ENCODE peak calls at places on chromosomes 16 and 17, in five cellular contexts. U is IMR-90, C is mesenchymal stem cell, I is H1, L is trophoblast cell. N is an unnamed sample.

GRCh38 chr16:55367796-55368195 is 43.8 kb downstream of the IRX6 start:
- DNase-seq in U (peak; percentile 20), C (no peak), I (no peak), L (peak; percentile 28), N (no peak)

GRCh38 chr16:74275031-74275636 is 21.5 kb upstream of the PSMD7 start:
- DNase-seq in U (peak; percentile 28), C (peak; percentile 17), I (no peak), L (peak; percentile 47), N (no peak)

GRCh38 chr16:46756772-46757171 is 8.6 kb upstream of the MYLK3 start:
- DNase-seq in U (no peak), C (no peak), I (no peak), L (no peak), N (no peak)

GRCh38 chr17:19724501-19725420 is 8.4 kb upstream of the SLC47A2 start:
- DNase-seq in U (no peak), C (no peak), I (no peak), L (peak; percentile 46), N (no peak)

GRCh38 chr17:50621562-50621961 is 13.1 kb upstream of the ABCC3 start:
- DNase-seq in U (peak; percentile 50), C (peak; percentile 61), I (no peak), L (peak; percentile 29), N (no peak)

GRCh38 chr17:5557485-5557884 is 26.8 kb downstream of the NLRP1 start:
- DNase-seq in U (peak; percentile 84), C (peak; percentile 51), I (no peak), L (no peak), N (no peak)

GRCh38 chr17:73566905-73567782 is 77.1 kb downstream of the SDK2 start:
- DNase-seq in U (no peak), C (no peak), I (peak; percentile 43), L (no peak), N (no peak)

GRCh38 chr16:81601008-81601428 is 156.4 kb downstream of the CMIP start:
- DNase-seq in U (peak; percentile 72), C (peak; percentile 85), I (no peak), L (peak; percentile 73), N (no peak)

GRCh38 chr16:10256855-10257641 is 74.8 kb upstream of the GRIN2A start:
- DNase-seq in U (no peak), C (peak; percentile 0), I (peak; percentile 9), L (peak; percentile 38), N (peak; percentile 55)

DNA sequence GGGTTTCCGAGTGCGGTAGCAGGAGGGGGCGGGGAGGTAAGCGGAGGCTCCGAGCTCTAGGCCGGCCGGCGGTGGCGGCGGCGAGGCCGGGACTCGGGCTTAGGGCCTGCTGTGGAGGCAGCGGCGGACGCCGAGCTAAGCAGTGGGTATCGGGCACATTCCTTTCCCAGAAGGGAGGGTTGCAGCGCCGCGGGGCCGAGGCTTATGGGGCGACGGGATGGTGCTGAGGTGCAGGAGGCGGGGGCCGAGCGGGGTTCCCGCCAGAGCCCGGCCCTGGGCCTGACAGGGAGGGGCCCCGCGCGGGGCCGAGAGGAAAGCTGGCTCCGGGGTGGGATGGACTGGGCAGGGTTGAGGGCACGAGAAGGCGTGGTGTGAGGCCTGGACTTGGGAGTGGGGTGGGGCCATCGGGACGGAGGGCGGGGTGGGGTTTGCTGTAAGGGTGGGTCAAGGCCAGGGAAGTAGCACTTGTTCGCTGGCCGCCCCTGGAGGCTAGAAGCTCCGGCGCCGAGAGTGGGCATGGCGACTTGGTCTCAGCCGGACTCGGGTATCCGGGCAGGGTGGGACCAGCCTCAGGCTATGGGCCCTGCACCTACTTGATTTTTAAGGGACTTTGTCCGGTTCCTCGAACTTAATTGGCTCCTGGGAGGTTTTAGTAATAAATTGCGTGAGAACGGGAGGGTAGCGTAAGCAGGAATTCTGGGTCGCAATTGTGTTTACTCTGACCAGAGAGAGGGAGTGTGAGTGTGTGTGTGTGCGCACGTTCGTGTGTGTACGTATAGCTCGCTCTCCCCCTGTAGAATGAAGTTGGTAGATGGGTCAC is at the start of gene NFE2L1:
- DNase-seq in U (peak; percentile 90), C (peak; percentile 95), I (peak; percentile 75), L (peak; percentile 71), N (no peak)
- H3K14ac ChIP-seq in U (peak within 1 kb of the TSS; percentile 97), C (peak within 1 kb of the TSS; percentile 100), I (peak within 1 kb of the TSS; percentile 16), L (peak within 1 kb of the TSS; percentile 100), N (peak within 1 kb of the TSS; percentile 77)

GRCh38 chr17:29154516-29155234 is 25.5 kb downstream of the MYO18A start:
- DNase-seq in U (no peak), C (no peak), I (no peak), L (no peak), N (no peak)
- H4K91ac ChIP-seq in U (peak overlapping the region; percentile 97), C (peak overlapping the region; percentile 92), I (peak overlapping the region; percentile 83), L (peak overlapping the region; percentile 75), N (no peak overlapping the region)

GRCh38 chr17:62702746-62703268 is 75.3 kb downstream of the MRC2 start:
- DNase-seq in U (no peak), C (no peak), I (no peak), L (no peak), N (no peak)

GRCh38 chr17:62700964-62701705 is 73.7 kb downstream of the MRC2 start:
- DNase-seq in U (no peak), C (no peak), I (no peak), L (no peak), N (no peak)

GRCh38 chr17:62703776-62704380 is 76.4 kb downstream of the MRC2 start:
- DNase-seq in U (peak; percentile 53), C (peak; percentile 60), I (no peak), L (peak; percentile 78), N (peak; percentile 71)

GRCh38 chr17:62703269-62703775 is 75.9 kb downstream of the MRC2 start:
- DNase-seq in U (peak; percentile 53), C (peak; percentile 40), I (no peak), L (no peak), N (no peak)

DNA sequence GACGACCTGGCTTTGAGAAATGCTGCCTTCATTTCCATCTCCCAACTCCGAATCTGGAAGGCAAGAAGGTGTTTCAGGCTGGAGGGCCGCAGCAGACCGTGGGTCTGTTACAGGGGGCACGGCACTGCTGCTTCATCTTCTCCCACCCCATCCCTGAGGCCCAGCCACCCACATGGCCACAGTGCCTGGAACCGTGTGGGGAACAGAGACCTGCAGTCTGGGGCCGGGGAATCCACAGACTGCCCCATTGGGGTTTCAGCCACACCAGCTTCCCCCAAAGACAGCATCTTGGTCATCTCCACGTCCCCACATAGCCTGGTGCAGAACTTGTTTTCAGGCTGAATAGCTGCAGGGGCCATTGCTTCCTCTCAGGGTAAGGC is 74.2 kb downstream of the MRC2 start:
- DNase-seq in U (no peak), C (no peak), I (no peak), L (no peak), N (no peak)
- H3K4me3 ChIP-seq in U (no peak overlapping the region), C (no peak overlapping the region), I (no peak overlapping the region), L (no peak overlapping the region), N (no peak overlapping the region)

GRCh38 chr17:28726912-28727726 is 1.1 kb upstream of the TLCD1 start:
- DNase-seq in U (peak; percentile 90), C (peak; percentile 95), I (peak; percentile 93), L (peak; percentile 98), N (peak; percentile 98)

GRCh38 chr17:28726396-28726911 is 421 bp upstream of the TLCD1 start:
- DNase-seq in U (peak; percentile 39), C (peak; percentile 80), I (no peak), L (peak; percentile 57), N (peak; percentile 81)

GRCh38 chr17:28729950-28730330 is 1.4 kb downstream of the NEK8 start:
- DNase-seq in U (no peak), C (no peak), I (no peak), L (no peak), N (no peak)

GRCh38 chr17:28727727-28728363 is 743 bp upstream of the NEK8 start:
- DNase-seq in U (peak; percentile 48), C (peak; percentile 88), I (no peak), L (peak; percentile 89), N (peak; percentile 75)

DNA sequence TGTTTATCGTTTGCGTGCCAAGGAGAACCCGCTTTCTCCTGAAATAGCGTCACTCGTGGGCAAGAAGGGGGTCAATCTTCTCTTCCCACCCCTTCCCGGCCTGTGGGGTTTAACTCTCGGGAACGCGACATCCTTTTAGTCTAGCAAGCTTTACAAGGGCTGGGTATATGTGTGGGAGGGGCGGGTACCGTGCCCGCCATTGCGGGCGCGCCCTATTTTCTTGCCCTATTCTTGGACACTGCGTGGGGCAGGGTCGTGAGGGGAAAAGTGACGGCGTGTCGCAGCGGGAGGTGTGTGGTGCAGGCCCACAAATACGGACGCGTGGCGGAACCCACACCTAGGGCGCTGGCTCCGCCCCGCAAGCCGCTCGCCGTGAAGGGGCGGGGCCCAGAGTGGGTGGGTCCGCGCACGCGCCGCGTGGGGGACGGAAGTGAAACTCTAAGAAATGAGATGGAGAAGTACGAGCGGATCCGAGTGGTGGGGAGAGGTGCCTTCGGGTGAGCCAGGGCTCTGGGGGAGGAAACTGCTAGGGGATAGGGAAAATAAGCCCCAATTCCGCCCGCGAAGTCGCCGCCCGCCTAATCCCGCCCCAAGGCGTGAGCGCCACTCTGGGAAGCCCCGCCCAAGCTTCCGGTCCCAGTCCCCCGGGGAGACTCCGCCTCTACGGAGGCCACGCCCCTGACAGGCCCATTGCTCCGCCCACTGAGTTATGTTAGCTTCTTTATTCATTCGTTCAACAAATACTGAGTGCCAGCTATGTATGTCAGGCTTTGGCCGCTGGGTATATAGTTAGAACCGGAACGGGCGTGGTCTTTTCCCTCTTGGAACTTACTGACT is at the start of gene NEK8:
- DNase-seq in U (peak; percentile 90), C (peak; percentile 95), I (no peak), L (peak; percentile 99), N (peak; percentile 89)
- H3K14ac ChIP-seq in U (peak within 1 kb of the TSS; percentile 99), C (peak within 1 kb of the TSS; percentile 73), I (no peak within 1 kb of the TSS), L (peak within 1 kb of the TSS; percentile 79), N (no peak within 1 kb of the TSS)

DNA sequence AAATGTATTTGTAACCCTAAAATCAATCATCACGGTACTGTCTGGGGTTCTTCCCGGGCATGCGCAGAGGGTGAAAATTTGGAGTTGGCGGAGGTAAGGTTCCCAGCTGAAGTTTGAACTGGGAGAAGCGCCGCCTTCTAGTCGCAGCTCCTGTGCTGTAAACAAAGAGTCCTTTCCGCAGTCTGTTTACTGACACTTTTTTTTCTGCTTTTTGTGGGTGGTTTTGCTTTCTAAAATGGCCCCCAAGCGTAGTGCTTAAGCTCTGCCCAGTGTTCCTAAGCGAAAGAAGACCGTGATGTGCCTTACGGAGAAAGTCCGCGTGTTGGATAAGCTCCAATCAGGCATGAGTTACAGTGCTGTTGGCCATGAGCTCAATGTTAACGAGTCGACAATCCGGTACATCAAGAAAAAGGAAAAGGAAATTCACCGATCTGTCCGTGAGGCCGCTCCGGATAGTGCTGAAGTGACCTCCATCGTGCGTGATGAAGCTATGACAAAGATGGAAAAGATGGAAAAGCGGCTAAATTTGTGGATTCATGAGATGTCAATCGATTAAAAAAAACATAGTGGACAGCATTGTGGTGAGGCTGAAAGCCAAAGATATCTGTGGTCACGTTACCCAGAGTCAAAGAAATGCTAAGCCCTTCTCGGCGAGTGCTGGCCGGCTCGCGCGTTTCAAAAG is 570 bp upstream of the CFDP1 start:
- DNase-seq in U (peak; percentile 97), C (peak; percentile 98), I (peak; percentile 34), L (peak; percentile 93), N (no peak)
- H4K91ac ChIP-seq in U (peak overlapping the region; percentile 60), C (peak overlapping the region; percentile 9), I (no peak overlapping the region), L (peak overlapping the region; percentile 72), N (no peak overlapping the region)

GRCh38 chr17:1787301-1787902 is 25.5 kb downstream of the SERPINF1 start:
- DNase-seq in U (peak; percentile 96), C (peak; percentile 97), I (no peak), L (peak; percentile 56), N (no peak)
- H3K4me3 ChIP-seq in U (no peak overlapping the region), C (peak overlapping the region; percentile 12), I (no peak overlapping the region), L (no peak overlapping the region), N (no peak overlapping the region)